ENCODE peak calls at places on chromosome 11, in ten cellular contexts. Q, D, M, W, H, R, X, L, U and Z are unnamed samples.

GRCh38 chr11:36657610-36658225 is 59.7 kb upstream of the RAG2 start:
- DNase-seq in Q (no peak), D (no peak), M (no peak), W (peak), H (no peak), R (no peak), X (peak), L (no peak), U (no peak), Z (no peak)

GRCh38 chr11:134132808-134133207 is 63.9 kb downstream of the JAM3 start:
- DNase-seq in Q (no peak), D (peak), M (no peak), W (no peak), H (no peak), R (no peak), X (no peak), L (peak), U (no peak), Z (no peak)

GRCh38 chr11:64971421-64972233 is at the start of gene MAJIN:
- DNase-seq in Q (peak), D (peak), M (peak), W (peak), H (no peak), R (peak), X (peak), L (peak), U (peak), Z (peak)

GRCh38 chr11:112844530-112844929 is 116.7 kb upstream of the NCAM1 start:
- DNase-seq in Q (no peak), D (no peak), M (no peak), W (no peak), H (no peak), R (no peak), X (no peak), L (no peak), U (peak), Z (no peak)

GRCh38 chr11:65558002-65558784 is at the start of gene LTBP3:
- DNase-seq in Q (peak), D (peak), M (no peak), W (no peak), H (no peak), R (peak), X (peak), L (no peak), U (peak), Z (peak)

GRCh38 chr11:79313513-79313912 is 127.3 kb downstream of the TENM4 start:
- DNase-seq in Q (no peak), D (no peak), M (no peak), W (no peak), H (no peak), R (no peak), X (no peak), L (no peak), U (no peak), Z (no peak)

GRCh38 chr11:120388261-120388660 is 52.0 kb downstream of the ARHGEF12 start:
- DNase-seq in Q (no peak), D (peak), M (no peak), W (no peak), H (no peak), R (no peak), X (no peak), L (no peak), U (no peak), Z (no peak)

GRCh38 chr11:33912405-33913361 is 20.8 kb upstream of the LMO2 start:
- DNase-seq in Q (no peak), D (peak), M (peak), W (peak), H (no peak), R (no peak), X (peak), L (peak), U (no peak), Z (peak)

GRCh38 chr11:17612221-17613188 is 65.4 kb downstream of the OTOG start:
- DNase-seq in Q (no peak), D (no peak), M (no peak), W (no peak), H (no peak), R (no peak), X (no peak), L (no peak), U (no peak), Z (no peak)

GRCh38 chr11:10309163-10310093 is 4.6 kb downstream of the ADM start:
- DNase-seq in Q (peak), D (peak), M (no peak), W (no peak), H (no peak), R (peak), X (peak), L (peak), U (peak), Z (peak)

GRCh38 chr11:1218788-1219445 is 3.9 kb upstream of the MUC5B start:
- DNase-seq in Q (no peak), D (no peak), M (no peak), W (no peak), H (no peak), R (no peak), X (no peak), L (no peak), U (peak), Z (no peak)

GRCh38 chr11:3632070-3632660 is 9.6 kb downstream of the ART5 start:
- DNase-seq in Q (no peak), D (no peak), M (no peak), W (no peak), H (no peak), R (no peak), X (no peak), L (no peak), U (no peak), Z (no peak)

GRCh38 chr11:27557223-27557622 is 50.7 kb upstream of the LIN7C start:
- DNase-seq in Q (no peak), D (no peak), M (no peak), W (no peak), H (no peak), R (no peak), X (peak), L (no peak), U (no peak), Z (peak)

GRCh38 chr11:27309064-27309463 is 54.0 kb downstream of the CCDC34 start:
- DNase-seq in Q (no peak), D (no peak), M (no peak), W (no peak), H (no peak), R (no peak), X (no peak), L (no peak), U (no peak), Z (no peak)

GRCh38 chr11:117369521-117369920 is 41.9 kb downstream of the CEP164 start:
- DNase-seq in Q (no peak), D (no peak), M (no peak), W (no peak), H (no peak), R (no peak), X (no peak), L (no peak), U (no peak), Z (no peak)

GRCh38 chr11:114233755-114234154 is 62.4 kb upstream of the NNMT start:
- DNase-seq in Q (no peak), D (no peak), M (no peak), W (no peak), H (no peak), R (no peak), X (peak), L (peak), U (no peak), Z (no peak)

GRCh38 chr11:31355131-31355530 is 14.4 kb downstream of the DCDC1 start:
- DNase-seq in Q (no peak), D (no peak), M (no peak), W (no peak), H (no peak), R (no peak), X (peak), L (peak), U (no peak), Z (no peak)

GRCh38 chr11:132980721-132981120 is 551.6 kb downstream of the OPCML start:
- DNase-seq in Q (no peak), D (no peak), M (no peak), W (no peak), H (no peak), R (no peak), X (no peak), L (peak), U (no peak), Z (no peak)

GRCh38 chr11:10627306-10627705 is 58.8 kb upstream of the LYVE1 start:
- DNase-seq in Q (no peak), D (no peak), M (no peak), W (no peak), H (no peak), R (no peak), X (no peak), L (no peak), U (no peak), Z (no peak)

GRCh38 chr11:32884023-32884422 is 8.6 kb upstream of the QSER1 start:
- DNase-seq in Q (no peak), D (no peak), M (no peak), W (no peak), H (no peak), R (no peak), X (no peak), L (no peak), U (no peak), Z (no peak)

GRCh38 chr11:95147364-95147905 is 57.8 kb downstream of the ENDOD1 start:
- DNase-seq in Q (peak), D (peak), M (peak), W (peak), H (no peak), R (peak), X (peak), L (peak), U (peak), Z (peak)

GRCh38 chr11:113593698-113594308 is 112.3 kb downstream of the TMPRSS5 start:
- DNase-seq in Q (no peak), D (no peak), M (no peak), W (no peak), H (no peak), R (no peak), X (no peak), L (no peak), U (no peak), Z (no peak)

GRCh38 chr11:29310016-29310415 is 706.8 kb downstream of the KCNA4 start:
- DNase-seq in Q (no peak), D (peak), M (peak), W (no peak), H (no peak), R (no peak), X (peak), L (peak), U (no peak), Z (peak)

GRCh38 chr11:65215441-65216076 is 33.8 kb downstream of the CAPN1 start:
- DNase-seq in Q (no peak), D (no peak), M (no peak), W (no peak), H (no peak), R (no peak), X (no peak), L (no peak), U (no peak), Z (no peak)

GRCh38 chr11:112884012-112884767 is 77.0 kb upstream of the NCAM1 start:
- DNase-seq in Q (no peak), D (no peak), M (no peak), W (no peak), H (no peak), R (peak), X (no peak), L (no peak), U (no peak), Z (no peak)

GRCh38 chr11:115579181-115579825 is 75.1 kb upstream of the CADM1 start:
- DNase-seq in Q (no peak), D (peak), M (no peak), W (no peak), H (no peak), R (no peak), X (no peak), L (peak), U (no peak), Z (no peak)

GRCh38 chr11:66008468-66009101 is 3.2 kb upstream of the CST6 start:
- DNase-seq in Q (no peak), D (peak), M (no peak), W (no peak), H (no peak), R (no peak), X (no peak), L (peak), U (no peak), Z (no peak)

GRCh38 chr11:57464343-57465181 is 4.2 kb downstream of the RTN4RL2 start:
- DNase-seq in Q (no peak), D (no peak), M (no peak), W (no peak), H (no peak), R (no peak), X (no peak), L (no peak), U (no peak), Z (no peak)

GRCh38 chr11:76317296-76317695 is 63.6 kb downstream of the THAP12 start:
- DNase-seq in Q (peak), D (no peak), M (no peak), W (no peak), H (no peak), R (no peak), X (no peak), L (no peak), U (no peak), Z (no peak)

GRCh38 chr11:2781413-2782274 is 81.8 kb upstream of the KCNQ1OT1 start:
- DNase-seq in Q (peak), D (no peak), M (no peak), W (no peak), H (no peak), R (peak), X (peak), L (no peak), U (peak), Z (peak)

GRCh38 chr11:108967571-108967970 is 302.7 kb downstream of the DDX10 start:
- DNase-seq in Q (no peak), D (no peak), M (no peak), W (no peak), H (no peak), R (peak), X (no peak), L (no peak), U (peak), Z (no peak)

GRCh38 chr11:69360606-69361005 is 66.7 kb downstream of the MYEOV start:
- DNase-seq in Q (no peak), D (no peak), M (no peak), W (no peak), H (no peak), R (no peak), X (no peak), L (no peak), U (no peak), Z (no peak)

GRCh38 chr11:38766796-38767195 is 2168.8 kb upstream of the RAG2 start:
- DNase-seq in Q (no peak), D (peak), M (no peak), W (no peak), H (no peak), R (no peak), X (no peak), L (no peak), U (no peak), Z (no peak)

GRCh38 chr11:114063829-114064201 is 4.3 kb downstream of the ZBTB16 start:
- DNase-seq in Q (no peak), D (no peak), M (no peak), W (no peak), H (no peak), R (no peak), X (no peak), L (no peak), U (peak), Z (no peak)

GRCh38 chr11:43681543-43681942 is 1.0 kb downstream of the HSD17B12 start:
- DNase-seq in Q (no peak), D (peak), M (no peak), W (peak), H (no peak), R (no peak), X (peak), L (peak), U (no peak), Z (peak)
- H3K4me3 ChIP-seq in Q (peak), D (peak), M (peak), W (peak), H (peak), R (peak), X (peak), L (peak), U (peak), Z (peak)

GRCh38 chr11:8360086-8360828 is 96.6 kb upstream of the LMO1 start:
- DNase-seq in Q (peak), D (no peak), M (no peak), W (no peak), H (no peak), R (no peak), X (no peak), L (no peak), U (peak), Z (no peak)
- TF ChIP-seq CTCF in Q (peak), D (peak), M (no peak), W (no peak), H (no peak), R (no peak), X (peak), L (no peak), U (no peak), Z (no peak)

GRCh38 chr11:58900479-58901420 is 38.5 kb upstream of the GLYATL1 start:
- DNase-seq in Q (peak), D (peak), M (peak), W (no peak), H (no peak), R (no peak), X (peak), L (peak), U (no peak), Z (peak)

GRCh38 chr11:58907780-58908179 is 31.5 kb upstream of the GLYATL1 start:
- DNase-seq in Q (no peak), D (no peak), M (no peak), W (no peak), H (no peak), R (no peak), X (no peak), L (no peak), U (no peak), Z (no peak)

GRCh38 chr11:58902881-58903280 is 36.4 kb upstream of the GLYATL1 start:
- DNase-seq in Q (no peak), D (no peak), M (no peak), W (no peak), H (no peak), R (no peak), X (no peak), L (no peak), U (no peak), Z (no peak)

GRCh38 chr11:58905716-58906547 is 33.4 kb upstream of the GLYATL1 start:
- DNase-seq in Q (peak), D (peak), M (peak), W (peak), H (no peak), R (peak), X (peak), L (peak), U (no peak), Z (peak)

GRCh38 chr11:58905141-58905715 is 34.1 kb upstream of the GLYATL1 start:
- DNase-seq in Q (peak), D (peak), M (no peak), W (no peak), H (no peak), R (no peak), X (peak), L (peak), U (no peak), Z (peak)
- H3K4me3 ChIP-seq in Q (no peak), D (peak), M (peak), W (peak), H (no peak), R (no peak), X (peak), L (peak), U (no peak), Z (peak)

GRCh38 chr11:74639533-74639932 is 47.2 kb downstream of the POLD3 start:
- DNase-seq in Q (peak), D (no peak), M (no peak), W (no peak), H (no peak), R (no peak), X (no peak), L (no peak), U (no peak), Z (no peak)

GRCh38 chr11:74630043-74630442 is 37.7 kb downstream of the POLD3 start:
- DNase-seq in Q (no peak), D (no peak), M (no peak), W (no peak), H (no peak), R (no peak), X (no peak), L (no peak), U (no peak), Z (no peak)

GRCh38 chr11:74636633-74637184 is 44.3 kb downstream of the POLD3 start:
- DNase-seq in Q (no peak), D (peak), M (peak), W (peak), H (no peak), R (no peak), X (peak), L (peak), U (no peak), Z (peak)

GRCh38 chr11:74633406-74634393 is 41.3 kb downstream of the POLD3 start:
- DNase-seq in Q (no peak), D (no peak), M (no peak), W (no peak), H (no peak), R (no peak), X (no peak), L (no peak), U (no peak), Z (no peak)

GRCh38 chr11:74634537-74634936 is 42.2 kb downstream of the POLD3 start:
- DNase-seq in Q (peak), D (peak), M (no peak), W (no peak), H (no peak), R (peak), X (peak), L (peak), U (no peak), Z (peak)
- TF ChIP-seq CTCF in Q (peak), D (peak), M (peak), W (no peak), H (no peak), R (peak), X (peak), L (peak), U (peak), Z (peak)

DNA sequence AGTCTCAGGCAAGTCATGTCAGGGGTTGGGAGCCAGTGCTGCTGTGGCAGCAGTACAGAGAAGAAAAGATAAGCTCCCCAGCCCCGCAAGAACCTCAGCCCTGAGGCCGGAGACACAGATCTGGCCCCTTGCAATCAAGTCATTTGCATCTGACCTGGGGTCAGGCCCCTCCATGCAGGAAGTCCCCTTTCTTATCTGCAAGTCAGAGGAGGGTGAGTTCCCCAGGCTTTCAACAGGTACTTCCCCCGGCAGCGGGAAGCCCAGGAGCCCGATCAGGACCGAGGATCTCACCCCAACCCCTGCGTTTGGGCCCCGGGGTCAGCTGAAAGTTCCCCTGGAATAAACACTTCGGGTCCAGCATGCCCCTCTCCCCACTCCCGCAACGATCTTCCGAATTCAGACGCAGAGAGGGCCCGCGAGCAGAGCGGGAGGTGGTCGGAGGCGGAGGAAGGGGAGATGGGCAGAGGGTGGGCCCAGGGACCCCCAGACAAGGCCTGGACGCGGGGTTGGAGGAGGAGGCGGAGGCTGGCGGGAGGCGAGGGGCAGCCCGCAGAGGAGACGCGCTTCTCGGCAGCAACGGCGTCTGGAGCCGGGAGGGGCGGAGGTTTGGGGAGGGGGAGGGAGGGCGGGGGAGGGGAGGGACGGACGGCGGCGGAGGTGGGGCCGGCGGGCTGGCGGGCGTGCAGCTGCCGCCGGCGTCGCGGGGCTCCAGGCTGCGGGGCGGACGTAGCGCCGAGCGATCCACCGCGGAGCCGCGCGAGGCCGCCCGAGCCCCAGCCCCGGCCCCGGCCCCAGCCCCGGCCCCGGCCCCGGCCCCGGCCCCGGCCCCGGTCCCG is at the start of gene TSPAN18:
- DNase-seq in Q (no peak), D (no peak), M (no peak), W (no peak), H (no peak), R (peak), X (no peak), L (no peak), U (peak), Z (no peak)
- H3K4me3 ChIP-seq in Q (peak), D (peak), M (peak), W (no peak), H (peak), R (peak), X (no peak), L (peak), U (peak), Z (peak)

GRCh38 chr11:101862410-101863233 is 52.2 kb upstream of the CEP126 start:
- DNase-seq in Q (no peak), D (peak), M (no peak), W (peak), H (no peak), R (no peak), X (peak), L (peak), U (no peak), Z (peak)
- TF ChIP-seq CTCF in Q (peak), D (peak), M (peak), W (peak), H (peak), R (peak), X (peak), L (peak), U (no peak), Z (peak)

GRCh38 chr11:46238967-46239800 is 38.3 kb upstream of the CREB3L1 start:
- DNase-seq in Q (peak), D (peak), M (peak), W (no peak), H (no peak), R (peak), X (peak), L (peak), U (peak), Z (peak)
- H3K4me3 ChIP-seq in Q (no peak), D (peak), M (peak), W (peak), H (peak), R (peak), X (peak), L (peak), U (peak), Z (peak)